ENCODE peak calls at places on chromosome 15, in six cellular contexts. L is stimulated activated CD4-positive, alpha-beta T cell treated with anti-CD3 and anti-CD28 coated beads, Interleukin-2, amount 100 ng/mL, for 24 hours; F is trophoblast cell; O is NCI-H187 treated with DMSO at 0.1 percent for 48 hours; N is NCI-H1417; Z is activated T-helper 1 cell treated with Interleukin-2 at 50 U/mL for 16 hours. Y is an unnamed sample.

GRCh38 chr15:77025066-77025435 is 30.1 kb downstream of the PSTPIP1 start:
- DNase-seq in F (no peak), Z (no peak), N (no peak), O (no peak), L (peak), Y (no peak)

GRCh38 chr15:50881121-50882048 is 27.1 kb upstream of the AP4E1 start:
- DNase-seq in O (no peak), F (peak), Z (no peak), L (no peak), N (no peak), Y (no peak)

GRCh38 chr15:84791763-84792162 is 25.4 kb upstream of the ALPK3 start:
- DNase-seq in N (no peak), F (no peak), O (no peak), Z (no peak), L (no peak), Y (no peak)

GRCh38 chr15:90396321-90396720 is 8.3 kb downstream of the IQGAP1 start:
- DNase-seq in N (no peak), L (no peak), F (no peak), Z (no peak), O (no peak), Y (no peak)

GRCh38 chr15:93829115-93829849 is 402.1 kb upstream of the MCTP2 start:
- DNase-seq in N (no peak), F (peak), O (no peak), L (no peak), Z (no peak), Y (no peak)

GRCh38 chr15:53611145-53611920 is 148.1 kb downstream of the WDR72 start:
- DNase-seq in O (no peak), Z (no peak), L (no peak), N (no peak), F (no peak), Y (no peak)

GRCh38 chr15:70806992-70807712 is 43.8 kb upstream of the UACA start:
- DNase-seq in N (no peak), L (no peak), Z (no peak), F (no peak), O (no peak), Y (no peak)

GRCh38 chr15:26731965-26732364 is 40.9 kb downstream of the GABRB3 start:
- DNase-seq in L (no peak), N (no peak), O (no peak), Z (no peak), F (no peak), Y (peak)

GRCh38 chr15:27499719-27500118 is 528.7 kb downstream of the GABRG3 start:
- DNase-seq in Z (no peak), N (no peak), F (no peak), L (no peak), O (no peak), Y (no peak)

GRCh38 chr15:71272932-71273331 is 157.7 kb downstream of the THSD4 start:
- DNase-seq in O (no peak), Z (no peak), N (no peak), L (no peak), F (peak), Y (no peak)